ENCODE peak calls at places on chromosomes 16 and 17, in four cellular contexts. One of them, this sample, is unnamed.
A peak's percentile ranks its signal among the peaks of the same experiment; 100 is the strongest.

GRCh38 chr16:15644306-15644961 is 1.5 kb upstream of the MARF1 start:
- DNase-seq in K562: no peak
- DNase-seq in HepG2: peak; percentile 87
- DNase-seq in HEK293T: no peak
- DNase-seq in this sample: no peak

GRCh38 chr16:31465788-31466370 is 6.1 kb upstream of the TGFB1I1 start:
- DNase-seq in HEK293T: no peak
- DNase-seq in K562: no peak
- DNase-seq in HepG2: no peak
- DNase-seq in this sample: no peak

GRCh38 chr17:40903129-40903847 is 18.2 kb upstream of the KRT20 start:
- DNase-seq in HepG2: peak; percentile 82
- DNase-seq in K562: peak; percentile 27
- DNase-seq in HEK293T: no peak
- DNase-seq in this sample: no peak

GRCh38 chr17:8606415-8606814 is 24.1 kb downstream of the MYH10 start:
- DNase-seq in HEK293T: no peak
- DNase-seq in HepG2: no peak
- DNase-seq in K562: no peak
- DNase-seq in this sample: no peak

GRCh38 chr17:56023851-56024250 is 129.4 kb upstream of the ANKFN1 start:
- DNase-seq in K562: no peak
- DNase-seq in HepG2: no peak
- DNase-seq in HEK293T: no peak
- DNase-seq in this sample: no peak

GRCh38 chr16:72961863-72962262 is 86.1 kb downstream of the ZFHX3 start:
- DNase-seq in K562: no peak
- DNase-seq in HepG2: no peak
- DNase-seq in HEK293T: no peak
- DNase-seq in this sample: no peak

GRCh38 chr17:68326681-68327080 is 35.4 kb downstream of the ARSG start:
- DNase-seq in HEK293T: no peak
- DNase-seq in HepG2: no peak
- DNase-seq in K562: no peak
- DNase-seq in this sample: no peak

GRCh38 chr17:68542698-68543463 is 30.7 kb downstream of the PRKAR1A start:
- DNase-seq in HEK293T: no peak
- DNase-seq in HepG2: no peak
- DNase-seq in K562: no peak
- DNase-seq in this sample: no peak

GRCh38 chr17:72609501-72609900 is 483.0 kb downstream of the SLC39A11 start:
- DNase-seq in HEK293T: no peak
- DNase-seq in HepG2: no peak
- DNase-seq in K562: no peak
- DNase-seq in this sample: no peak

DNA sequence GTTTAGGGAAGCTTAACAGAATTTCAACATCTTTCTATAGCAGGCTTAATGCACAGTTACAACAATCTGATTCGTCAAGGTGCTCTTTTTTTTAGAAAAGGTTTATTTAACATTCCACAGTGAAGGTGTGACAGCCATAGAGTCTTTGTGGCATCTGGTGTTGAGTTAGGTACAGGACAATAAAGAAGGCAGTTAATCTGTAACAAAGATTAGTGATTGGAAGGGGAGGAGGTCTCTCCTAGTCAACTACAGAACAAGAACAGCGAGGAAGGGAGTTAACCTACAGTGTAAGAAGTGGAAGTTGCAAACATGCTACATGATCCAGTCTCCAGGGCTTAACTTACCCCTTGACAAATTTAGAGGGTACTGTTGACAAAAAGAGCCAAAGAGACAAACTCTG is 3.0 kb upstream of the ZDHHC7 start:
- DNase-seq in K562: no peak
- DNase-seq in HepG2: peak; percentile 48
- DNase-seq in HEK293T: no peak
- DNase-seq in this sample: no peak
- TF ChIP-seq ELF4 in K562: no peak
- TF ChIP-seq ELF4 in HepG2: no peak
- TF ChIP-seq ELF4 in HEK293T: no peak
- TF ChIP-seq ELF4 in this sample: no peak

DNA sequence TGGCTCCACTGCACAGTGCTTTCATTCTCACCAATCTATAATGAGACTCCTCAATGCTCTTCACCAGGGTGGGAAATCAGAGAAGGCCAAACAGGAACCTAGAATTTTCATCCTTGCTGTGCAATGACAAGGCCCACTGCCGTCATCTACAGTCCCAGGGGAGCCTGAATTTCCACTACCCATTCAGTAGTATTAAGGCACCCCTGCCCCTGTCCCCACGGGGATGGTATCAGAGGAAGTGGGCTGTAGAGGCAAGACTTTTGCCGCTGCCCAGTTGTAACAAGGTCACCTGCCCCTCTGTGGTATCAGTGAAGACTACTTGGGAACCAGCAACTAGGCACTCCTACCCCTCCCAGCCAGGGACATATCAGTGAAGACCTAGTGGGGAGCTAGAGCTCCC is 104.5 kb downstream of the C16orf78 start:
- DNase-seq in HEK293T: no peak
- DNase-seq in HepG2: no peak
- DNase-seq in K562: no peak
- DNase-seq in this sample: peak; percentile 1
- TF ChIP-seq ELF4 in HEK293T: no peak
- TF ChIP-seq ELF4 in HepG2: no peak
- TF ChIP-seq ELF4 in K562: no peak
- TF ChIP-seq ELF4 in this sample: no peak

DNA sequence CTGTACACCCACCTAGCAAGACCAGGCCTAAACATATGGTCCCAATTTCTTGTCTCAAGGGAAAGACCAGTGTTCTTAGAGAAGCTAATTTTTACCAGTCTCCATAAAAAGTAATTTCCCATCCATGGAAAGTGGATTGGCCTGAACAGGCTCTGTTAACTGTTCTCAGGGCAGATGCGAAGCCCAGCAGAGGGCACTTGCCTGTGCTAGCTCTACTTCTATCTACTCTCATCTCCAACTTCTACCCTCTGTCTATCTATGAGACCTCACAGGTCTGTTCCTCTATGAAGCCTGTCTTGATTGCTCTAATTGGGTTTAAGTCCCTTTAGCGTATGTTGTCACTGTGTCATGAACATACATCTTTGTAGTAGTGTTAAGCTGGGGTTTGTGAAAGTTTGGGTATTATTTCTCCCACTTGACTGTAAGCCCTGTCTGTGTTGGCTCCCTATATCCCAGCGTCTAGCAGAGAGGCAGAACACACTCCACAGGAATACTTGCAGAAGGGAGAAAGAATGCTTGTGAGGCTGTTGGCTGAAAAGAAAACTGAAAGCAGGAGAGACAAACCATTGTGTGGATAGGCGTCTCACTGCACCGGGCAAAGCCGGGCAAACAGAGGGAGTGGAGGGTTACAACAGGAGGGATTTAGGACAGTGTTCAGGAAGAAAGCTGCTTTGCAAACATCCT is 167.2 kb upstream of the MAF start:
- DNase-seq in HepG2: peak; percentile 40
- DNase-seq in K562: no peak
- DNase-seq in HEK293T: no peak
- DNase-seq in this sample: peak; percentile 14
- TF ChIP-seq ELF4 in HepG2: no peak
- TF ChIP-seq ELF4 in K562: no peak
- TF ChIP-seq ELF4 in HEK293T: no peak
- TF ChIP-seq ELF4 in this sample: no peak

GRCh38 chr17:58329035-58329807 is 626 bp upstream of the TSPOAP1 start:
- DNase-seq in HEK293T: no peak
- DNase-seq in HepG2: peak; percentile 38
- DNase-seq in K562: peak; percentile 87
- DNase-seq in this sample: peak; percentile 61
- TF ChIP-seq ELF4 in HEK293T: no peak
- TF ChIP-seq ELF4 in HepG2: no peak
- TF ChIP-seq ELF4 in K562: peak; percentile 94
- TF ChIP-seq ELF4 in this sample: no peak

This sample was measured in WTC11.